ENCODE peak calls at places on chromosome 20, in four cellular contexts. One of them, this sample, is unnamed.

GRCh38 chr20:49560186-49560585 is 7.8 kb downstream of the PTGIS start:
- DNase-seq in IMR-90: no peak
- DNase-seq in LoVo: no peak
- DNase-seq in HAP-1: no peak
- DNase-seq in this sample: no peak

GRCh38 chr20:6588296-6588695 is 179.2 kb upstream of the BMP2 start:
- DNase-seq in LoVo: peak; percentile 20
- DNase-seq in IMR-90: peak; percentile 47
- DNase-seq in HAP-1: no peak
- DNase-seq in this sample: no peak

GRCh38 chr20:13336308-13337089 is 115.4 kb downstream of the ISM1 start:
- DNase-seq in HAP-1: no peak
- DNase-seq in LoVo: no peak
- DNase-seq in IMR-90: peak; percentile 13
- DNase-seq in this sample: no peak

GRCh38 chr20:23326774-23327173 is 23.8 kb upstream of the NXT1 start:
- DNase-seq in HAP-1: no peak
- DNase-seq in LoVo: no peak
- DNase-seq in IMR-90: no peak
- DNase-seq in this sample: no peak

GRCh38 chr20:9555781-9556180 is 41.4 kb downstream of the LAMP5 start:
- DNase-seq in LoVo: no peak
- DNase-seq in HAP-1: no peak
- DNase-seq in IMR-90: peak; percentile 31
- DNase-seq in this sample: peak; percentile 52

GRCh38 chr20:46559685-46560440 is 9.4 kb upstream of the OCSTAMP start:
- DNase-seq in IMR-90: no peak
- DNase-seq in LoVo: no peak
- DNase-seq in HAP-1: no peak
- DNase-seq in this sample: no peak

GRCh38 chr20:53623454-53624206 is 30.0 kb upstream of the ZNF217 start:
- DNase-seq in LoVo: peak; percentile 89
- DNase-seq in HAP-1: peak; percentile 82
- DNase-seq in IMR-90: peak; percentile 77
- DNase-seq in this sample: peak; percentile 87

GRCh38 chr20:2210646-2211556 is 84.9 kb upstream of the TGM3 start:
- DNase-seq in LoVo: no peak
- DNase-seq in IMR-90: peak; percentile 75
- DNase-seq in HAP-1: no peak
- DNase-seq in this sample: peak; percentile 84

GRCh38 chr20:64119681-64120341 is 12.4 kb upstream of the NPBWR2 start:
- DNase-seq in IMR-90: no peak
- DNase-seq in LoVo: no peak
- DNase-seq in HAP-1: no peak
- DNase-seq in this sample: no peak

GRCh38 chr20:46970937-46971630 is 76.4 kb downstream of the EYA2 start:
- DNase-seq in LoVo: peak; percentile 13
- DNase-seq in HAP-1: peak; percentile 50
- DNase-seq in IMR-90: peak; percentile 97
- DNase-seq in this sample: peak; percentile 67

GRCh38 chr20:58308680-58309527 is 611 bp upstream of the RAB22A start:
- DNase-seq in HAP-1: no peak
- DNase-seq in LoVo: peak; percentile 54
- DNase-seq in IMR-90: peak; percentile 46
- DNase-seq in this sample: peak; percentile 40

GRCh38 chr20:63100926-63101699 is 94.3 kb upstream of the BHLHE23 start:
- DNase-seq in HAP-1: no peak
- DNase-seq in IMR-90: no peak
- DNase-seq in LoVo: no peak
- DNase-seq in this sample: no peak

GRCh38 chr20:57469418-57470211 is 55.3 kb downstream of the CTCFL start:
- DNase-seq in HAP-1: no peak
- DNase-seq in LoVo: no peak
- DNase-seq in IMR-90: no peak
- DNase-seq in this sample: no peak

GRCh38 chr20:23622839-23623343 is 14.9 kb downstream of the CST3 start:
- DNase-seq in IMR-90: peak; percentile 77
- DNase-seq in LoVo: peak; percentile 74
- DNase-seq in HAP-1: peak; percentile 42
- DNase-seq in this sample: peak; percentile 94

GRCh38 chr20:21693322-21693721 is 12.1 kb upstream of the PAX1 start:
- DNase-seq in LoVo: no peak
- DNase-seq in IMR-90: no peak
- DNase-seq in HAP-1: no peak
- DNase-seq in this sample: no peak

GRCh38 chr20:34703573-34704176 is 469 bp upstream of the TP53INP2 start:
- DNase-seq in LoVo: no peak
- DNase-seq in HAP-1: no peak
- DNase-seq in IMR-90: peak; percentile 37
- DNase-seq in this sample: peak; percentile 22

GRCh38 chr20:1945660-1946059 is 48.2 kb downstream of the PDYN start:
- DNase-seq in HAP-1: no peak
- DNase-seq in LoVo: no peak
- DNase-seq in IMR-90: no peak
- DNase-seq in this sample: no peak

GRCh38 chr20:60365882-60366281 is 407.7 kb downstream of the CDH26 start:
- DNase-seq in IMR-90: no peak
- DNase-seq in HAP-1: no peak
- DNase-seq in LoVo: no peak
- DNase-seq in this sample: no peak

GRCh38 chr20:40663991-40664880 is 24.8 kb downstream of the MAFB start:
- DNase-seq in IMR-90: no peak
- DNase-seq in HAP-1: no peak
- DNase-seq in LoVo: no peak
- DNase-seq in this sample: no peak

GRCh38 chr20:57043091-57043490 is 223.3 kb downstream of the BMP7 start:
- DNase-seq in IMR-90: no peak
- DNase-seq in HAP-1: no peak
- DNase-seq in LoVo: no peak
- DNase-seq in this sample: no peak

GRCh38 chr20:49099011-49099410 is 52.9 kb downstream of the CSE1L start:
- DNase-seq in LoVo: no peak
- DNase-seq in HAP-1: no peak
- DNase-seq in IMR-90: no peak
- DNase-seq in this sample: no peak

GRCh38 chr20:48603116-48603818 is 224.5 kb downstream of the PREX1 start:
- DNase-seq in HAP-1: no peak
- DNase-seq in LoVo: no peak
- DNase-seq in IMR-90: no peak
- DNase-seq in this sample: no peak